ENCODE peak calls at places on chromosome X, in four cellular contexts. One of them, this sample, is unnamed.

GRCh38 chrX:49059209-49060191 is 701 bp downstream of the CCDC120 start:
- DNase-seq in H9: no peak
- DNase-seq in mesendoderm: no peak
- DNase-seq in H1: no peak
- DNase-seq in this sample: no peak

GRCh38 chrX:47577424-47577823 is 4.8 kb upstream of the TIMP1 start:
- DNase-seq in H9: no peak
- DNase-seq in mesendoderm: no peak
- DNase-seq in H1: no peak
- DNase-seq in this sample: no peak

GRCh38 chrX:48934581-48935331 is 15.9 kb upstream of the PIM2 start:
- DNase-seq in H1: no peak
- DNase-seq in H9: no peak
- DNase-seq in mesendoderm: no peak
- DNase-seq in this sample: no peak

GRCh38 chrX:9873952-9874351 is 87.7 kb downstream of the SHROOM2 start:
- DNase-seq in mesendoderm: peak; percentile 66
- DNase-seq in H1: no peak
- DNase-seq in H9: peak; percentile 46
- DNase-seq in this sample: peak; percentile 49

GRCh38 chrX:84710611-84711010 is 208.4 kb upstream of the HDX start:
- DNase-seq in H1: no peak
- DNase-seq in H9: no peak
- DNase-seq in mesendoderm: peak; percentile 52
- DNase-seq in this sample: no peak

GRCh38 chrX:11953615-11954014 is 184.7 kb upstream of the FRMPD4 start:
- DNase-seq in H9: no peak
- DNase-seq in mesendoderm: peak; percentile 43
- DNase-seq in H1: no peak
- DNase-seq in this sample: peak; percentile 86

GRCh38 chrX:53714580-53715335 is 28.2 kb upstream of the HUWE1 start:
- DNase-seq in H9: no peak
- DNase-seq in mesendoderm: peak; percentile 46
- DNase-seq in H1: no peak
- DNase-seq in this sample: peak; percentile 57

GRCh38 chrX:147875866-147876596 is 35.7 kb upstream of the FMR1 start:
- DNase-seq in mesendoderm: no peak
- DNase-seq in H1: no peak
- DNase-seq in H9: no peak
- DNase-seq in this sample: no peak

GRCh38 chrX:13001961-13002671 is 27.2 kb downstream of the TMSB4X start:
- DNase-seq in H9: no peak
- DNase-seq in H1: no peak
- DNase-seq in mesendoderm: no peak
- DNase-seq in this sample: peak; percentile 52

GRCh38 chrX:118370921-118371624 is 25.2 kb downstream of the WDR44 start:
- DNase-seq in H9: no peak
- DNase-seq in mesendoderm: no peak
- DNase-seq in H1: no peak
- DNase-seq in this sample: peak; percentile 65

GRCh38 chrX:26070882-26071281 is 67.3 kb upstream of the MAGEB18 start:
- DNase-seq in H1: no peak
- DNase-seq in H9: no peak
- DNase-seq in mesendoderm: no peak
- DNase-seq in this sample: no peak

GRCh38 chrX:54639346-54640102 is 109.5 kb downstream of the GNL3L start:
- DNase-seq in mesendoderm: peak; percentile 99
- DNase-seq in H1: peak; percentile 82
- DNase-seq in H9: peak; percentile 94
- DNase-seq in this sample: peak; percentile 96

GRCh38 chrX:42093756-42094155 is 170.4 kb upstream of the CASK start:
- DNase-seq in mesendoderm: no peak
- DNase-seq in H9: no peak
- DNase-seq in H1: no peak
- DNase-seq in this sample: peak; percentile 40

GRCh38 chrX:31265383-31265782 is 193.5 kb upstream of the FTHL17 start:
- DNase-seq in mesendoderm: no peak
- DNase-seq in H9: no peak
- DNase-seq in H1: no peak
- DNase-seq in this sample: no peak

GRCh38 chrX:82081027-82081426 is 879.1 kb downstream of the SH3BGRL start:
- DNase-seq in mesendoderm: peak; percentile 27
- DNase-seq in H1: no peak
- DNase-seq in H9: no peak
- DNase-seq in this sample: no peak

GRCh38 chrX:14922437-14922836 is 49.2 kb downstream of the MOSPD2 start:
- DNase-seq in H9: no peak
- DNase-seq in mesendoderm: no peak
- DNase-seq in H1: no peak
- DNase-seq in this sample: peak; percentile 94

GRCh38 chrX:153628129-153628528 is 18.9 kb upstream of the DUSP9 start:
- DNase-seq in H1: no peak
- DNase-seq in mesendoderm: no peak
- DNase-seq in H9: no peak
- DNase-seq in this sample: no peak

GRCh38 chrX:119004920-119005524 is 30.6 kb downstream of the LONRF3 start:
- DNase-seq in H1: no peak
- DNase-seq in mesendoderm: peak; percentile 55
- DNase-seq in H9: peak; percentile 70
- DNase-seq in this sample: peak; percentile 28

GRCh38 chrX:105136786-105137185 is 83.7 kb downstream of the TEX13A start:
- DNase-seq in H1: no peak
- DNase-seq in H9: no peak
- DNase-seq in mesendoderm: peak; percentile 16
- DNase-seq in this sample: no peak

GRCh38 chrX:145405012-145405411 is 157.7 kb downstream of the SPANXN1 start:
- DNase-seq in mesendoderm: peak; percentile 35
- DNase-seq in H9: no peak
- DNase-seq in H1: no peak
- DNase-seq in this sample: peak; percentile 15

GRCh38 chrX:150697641-150698040 is 4.4 kb downstream of the MTMR1 start:
- DNase-seq in H9: no peak
- DNase-seq in mesendoderm: no peak
- DNase-seq in H1: no peak
- DNase-seq in this sample: no peak

GRCh38 chrX:25013593-25014365 is 2.0 kb downstream of the ARX start:
- DNase-seq in mesendoderm: no peak
- DNase-seq in H1: no peak
- DNase-seq in H9: no peak
- DNase-seq in this sample: no peak

GRCh38 chrX:109619816-109620215 is 5.2 kb downstream of the KCNE5 start:
- DNase-seq in H1: no peak
- DNase-seq in mesendoderm: peak; percentile 13
- DNase-seq in H9: no peak
- DNase-seq in this sample: no peak

GRCh38 chrX:15790766-15791380 is 589 bp downstream of the ZRSR2 start:
- DNase-seq in mesendoderm: no peak
- DNase-seq in H9: no peak
- DNase-seq in H1: no peak
- DNase-seq in this sample: peak; percentile 6

GRCh38 chrX:31397119-31397518 is 325.3 kb upstream of the FTHL17 start:
- DNase-seq in H1: no peak
- DNase-seq in mesendoderm: no peak
- DNase-seq in H9: no peak
- DNase-seq in this sample: peak; percentile 83

GRCh38 chrX:9430346-9430745 is 34.5 kb upstream of the TBL1X start:
- DNase-seq in H9: no peak
- DNase-seq in H1: no peak
- DNase-seq in mesendoderm: no peak
- DNase-seq in this sample: no peak

GRCh38 chrX:134186362-134187121 is 50.4 kb upstream of the CCDC160 start:
- DNase-seq in mesendoderm: no peak
- DNase-seq in H1: no peak
- DNase-seq in H9: no peak
- DNase-seq in this sample: no peak

GRCh38 chrX:45515262-45516215 is 314.9 kb upstream of the DIPK2B start:
- DNase-seq in mesendoderm: peak; percentile 36
- DNase-seq in H9: no peak
- DNase-seq in H1: no peak
- DNase-seq in this sample: peak; percentile 92

GRCh38 chrX:76428243-76429130 is 977 bp downstream of the MAGEE1 start:
- DNase-seq in H9: peak; percentile 44
- DNase-seq in mesendoderm: peak; percentile 11
- DNase-seq in H1: no peak
- DNase-seq in this sample: no peak

GRCh38 chrX:22194207-22194606 is 78.5 kb upstream of the CBLL2 start:
- DNase-seq in mesendoderm: no peak
- DNase-seq in H1: no peak
- DNase-seq in H9: no peak
- DNase-seq in this sample: no peak

GRCh38 chrX:8364369-8365141 is 100.1 kb upstream of the VCX3B start:
- DNase-seq in H9: peak; percentile 60
- DNase-seq in H1: peak; percentile 9
- DNase-seq in mesendoderm: peak; percentile 71
- DNase-seq in this sample: no peak

GRCh38 chrX:120419465-120419864 is 49.6 kb downstream of the LAMP2 start:
- DNase-seq in H9: no peak
- DNase-seq in mesendoderm: no peak
- DNase-seq in H1: no peak
- DNase-seq in this sample: no peak

GRCh38 chrX:70455366-70456202 is 10.9 kb downstream of the DLG3 start:
- DNase-seq in H1: no peak
- DNase-seq in mesendoderm: peak; percentile 72
- DNase-seq in H9: no peak
- DNase-seq in this sample: no peak

DNA sequence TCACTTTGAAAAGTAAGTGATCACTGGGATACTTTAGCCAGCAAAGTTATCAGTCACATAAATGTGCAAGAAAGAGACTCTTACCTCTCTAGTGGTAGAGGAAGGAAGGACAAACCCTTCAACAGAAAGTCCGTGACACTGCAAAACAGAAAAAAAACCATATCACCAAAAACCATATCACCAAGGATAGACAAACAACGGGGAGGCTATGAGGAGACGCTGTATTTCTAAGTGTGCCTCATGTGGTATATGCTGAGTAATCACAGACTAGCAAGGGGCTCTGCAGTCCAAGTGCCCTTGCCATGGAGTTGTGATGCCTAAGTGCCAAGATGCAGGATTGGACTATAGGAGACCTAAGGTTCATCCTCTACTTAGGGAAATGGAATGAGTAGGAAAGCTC is 11.5 kb upstream of the HDAC8 start:
- DNase-seq in mesendoderm: no peak
- DNase-seq in H1: no peak
- DNase-seq in H9: no peak
- DNase-seq in this sample: no peak
- H3K56ac ChIP-seq in mesendoderm: no peak overlapping the region
- H3K56ac ChIP-seq in H1: no peak overlapping the region
- H3K56ac ChIP-seq in H9: no peak overlapping the region
- H3K56ac ChIP-seq in this sample: no peak overlapping the region

GRCh38 chrX:40151211-40152172 is 53.7 kb upstream of the BCOR start:
- DNase-seq in H1: no peak
- DNase-seq in H9: peak; percentile 50
- DNase-seq in mesendoderm: peak; percentile 49
- DNase-seq in this sample: no peak
- H3K56ac ChIP-seq in H1: no peak overlapping the region
- H3K56ac ChIP-seq in H9: no peak overlapping the region
- H3K56ac ChIP-seq in mesendoderm: peak overlapping the region; percentile 60
- H3K56ac ChIP-seq in this sample: no peak overlapping the region

GRCh38 chrX:17214962-17215361 is 160.0 kb upstream of the NHS start:
- DNase-seq in H1: no peak
- DNase-seq in H9: no peak
- DNase-seq in mesendoderm: no peak
- DNase-seq in this sample: no peak
- H3K56ac ChIP-seq in H1: no peak overlapping the region
- H3K56ac ChIP-seq in H9: no peak overlapping the region
- H3K56ac ChIP-seq in mesendoderm: no peak overlapping the region
- H3K56ac ChIP-seq in this sample: no peak overlapping the region

DNA sequence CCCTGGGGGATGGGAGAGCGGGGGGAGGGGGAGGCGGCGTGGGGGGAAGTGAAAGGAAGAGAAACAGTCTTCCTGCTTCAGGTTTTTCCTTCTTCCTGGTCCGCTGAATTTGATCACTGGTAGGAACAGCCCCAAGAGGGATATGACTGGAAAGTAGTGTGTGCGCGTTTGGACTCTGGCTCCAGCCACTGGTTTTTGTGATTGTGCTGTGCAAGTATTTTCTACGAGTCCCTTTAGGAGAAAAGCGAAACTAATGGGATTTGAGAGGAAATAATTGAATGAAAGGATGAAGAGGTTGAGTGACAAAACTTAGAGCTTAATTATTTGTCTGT is 836 bp downstream of the PRRG1 start:
- DNase-seq in mesendoderm: no peak
- DNase-seq in H9: no peak
- DNase-seq in H1: no peak
- DNase-seq in this sample: peak; percentile 31
- H3K56ac ChIP-seq in mesendoderm: peak overlapping the region; percentile 91
- H3K56ac ChIP-seq in H9: no peak overlapping the region
- H3K56ac ChIP-seq in H1: no peak overlapping the region
- H3K56ac ChIP-seq in this sample: peak overlapping the region; percentile 32

DNA sequence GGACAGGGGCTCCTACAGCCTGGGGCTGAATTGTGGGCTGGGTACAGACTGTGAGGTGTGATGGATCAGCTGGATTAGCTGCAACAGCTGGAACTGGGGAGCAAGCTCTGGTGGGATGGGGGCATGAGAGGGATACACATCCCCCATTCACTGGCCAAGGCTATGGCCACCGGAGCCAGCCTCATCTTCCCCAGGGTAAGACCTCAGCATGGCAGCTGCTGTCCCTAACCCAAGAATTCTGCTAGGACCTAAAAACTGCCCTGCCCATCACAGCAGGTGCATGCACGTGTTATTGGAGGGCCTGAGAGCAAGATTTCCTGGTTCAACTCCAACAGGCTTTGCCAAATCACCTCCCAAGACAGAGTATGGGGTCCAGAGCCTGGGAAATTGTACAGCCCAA is 258.6 kb upstream of the AGTR2 start:
- DNase-seq in H1: no peak
- DNase-seq in mesendoderm: no peak
- DNase-seq in H9: no peak
- DNase-seq in this sample: no peak
- H3K56ac ChIP-seq in H1: no peak overlapping the region
- H3K56ac ChIP-seq in mesendoderm: no peak overlapping the region
- H3K56ac ChIP-seq in H9: no peak overlapping the region
- H3K56ac ChIP-seq in this sample: no peak overlapping the region